ENCODE peak calls at places on chromosomes 6 and 20, in six cellular contexts. X is adrenal gland, J is left ventricle myocardium inferior, Q is pancreas, A is ascending aorta, V is GM23338. S is an unnamed sample. For H3K27me3, the result is how much of the 10 kb centered on the place peaks cover.

GRCh38 chr6:119842191-119842590 is 492.6 kb upstream of the MAN1A1 start:
- DNase-seq in V (no peak), A (no peak), J (no peak), X (no peak), Q (no peak), S (no peak)

GRCh38 chr6:157224178-157224956 is 99.0 kb downstream of the TMEM242 start:
- DNase-seq in J (no peak), V (no peak), X (no peak), Q (no peak), A (no peak), S (no peak)

GRCh38 chr6:28269492-28269891 is 2.5 kb downstream of the ZSCAN26 start:
- DNase-seq in A (no peak), Q (no peak), V (no peak), X (no peak), J (no peak), S (no peak)

GRCh38 chr6:42962096-42962495 is 1.5 kb downstream of the GNMT start:
- DNase-seq in X (no peak), A (no peak), Q (no peak), J (no peak), V (no peak), S (no peak)

GRCh38 chr6:133392015-133392414 is 150.9 kb downstream of the EYA4 start:
- DNase-seq in V (peak), Q (no peak), A (no peak), J (no peak), X (no peak), S (no peak)

GRCh38 chr6:141229296-141229695 is 903.4 kb upstream of the GJE1 start:
- DNase-seq in X (no peak), Q (no peak), J (no peak), V (no peak), A (no peak), S (no peak)

GRCh38 chr6:36280983-36281382 is 11.1 kb downstream of the PNPLA1 start:
- DNase-seq in J (no peak), V (no peak), X (no peak), Q (no peak), A (no peak), S (no peak)

GRCh38 chr20:48236485-48237055 is 451.3 kb upstream of the SULF2 start:
- DNase-seq in A (no peak), X (no peak), Q (no peak), J (no peak), V (no peak), S (no peak)

GRCh38 chr20:53164072-53164471 is 191.9 kb downstream of the TSHZ2 start:
- DNase-seq in J (no peak), Q (no peak), A (no peak), X (no peak), V (no peak), S (no peak)

GRCh38 chr20:23550227-23550626 is 18.1 kb downstream of the CST9L start:
- DNase-seq in J (no peak), V (no peak), Q (no peak), A (no peak), X (no peak), S (no peak)

GRCh38 chr6:158630944-158631616 is 13.5 kb downstream of the DYNLT1 start:
- DNase-seq in X (no peak), J (peak), A (no peak), Q (no peak), V (no peak), S (no peak)

GRCh38 chr20:4431446-4431845 is 290.3 kb upstream of the PRND start:
- DNase-seq in A (no peak), J (no peak), Q (no peak), V (no peak), X (no peak), S (no peak)

GRCh38 chr6:106883808-106884262 is 90.7 kb downstream of the CD24 start:
- DNase-seq in A (no peak), Q (no peak), X (no peak), V (peak), J (no peak), S (no peak)

GRCh38 chr6:467671-468082 is 76.1 kb downstream of the IRF4 start:
- DNase-seq in Q (no peak), J (no peak), V (no peak), A (no peak), X (no peak), S (no peak)

GRCh38 chr6:132726608-132726975 is 12.7 kb upstream of the VNN1 start:
- DNase-seq in Q (no peak), X (no peak), V (no peak), J (no peak), A (no peak), S (no peak)

GRCh38 chr6:89794324-89794723 is 25.3 kb downstream of the MDN1 start:
- DNase-seq in Q (no peak), V (no peak), J (no peak), A (no peak), X (no peak), S (no peak)

GRCh38 chr6:2245954-2246863 is 804 bp upstream of the GMDS start:
- DNase-seq in Q (peak), X (peak), J (peak), V (peak), A (peak), S (peak)

GRCh38 chr6:110826236-110827129 is 11.2 kb upstream of the CDK19 start:
- DNase-seq in X (no peak), A (no peak), V (peak), J (no peak), Q (no peak), S (peak)

GRCh38 chr6:27617046-27617687 is 144.3 kb upstream of the ZNF184 start:
- DNase-seq in A (no peak), X (no peak), Q (no peak), J (no peak), V (peak), S (no peak)

GRCh38 chr6:55643868-55644267 is 64.9 kb upstream of the HMGCLL1 start:
- DNase-seq in V (no peak), X (no peak), J (no peak), A (no peak), Q (no peak), S (no peak)

GRCh38 chr20:5471368-5471767 is 154.6 kb upstream of the PROKR2 start:
- DNase-seq in J (no peak), X (no peak), V (no peak), Q (no peak), A (no peak), S (no peak)

GRCh38 chr20:63052571-63053429 is 46.0 kb upstream of the BHLHE23 start:
- DNase-seq in Q (no peak), A (no peak), X (no peak), J (peak), V (no peak), S (no peak)

GRCh38 chr6:39964094-39964493 is 29.8 kb upstream of the MOCS1 start:
- DNase-seq in X (no peak), V (peak), Q (no peak), A (no peak), J (no peak), S (no peak)

GRCh38 chr6:24313477-24314141 is 44.2 kb downstream of the DCDC2 start:
- DNase-seq in V (peak), Q (peak), X (no peak), A (no peak), J (no peak), S (no peak)

GRCh38 chr20:38145094-38146075 is 19.7 kb downstream of the TGM2 start:
- DNase-seq in X (no peak), J (no peak), V (no peak), A (no peak), Q (no peak), S (no peak)

DNA sequence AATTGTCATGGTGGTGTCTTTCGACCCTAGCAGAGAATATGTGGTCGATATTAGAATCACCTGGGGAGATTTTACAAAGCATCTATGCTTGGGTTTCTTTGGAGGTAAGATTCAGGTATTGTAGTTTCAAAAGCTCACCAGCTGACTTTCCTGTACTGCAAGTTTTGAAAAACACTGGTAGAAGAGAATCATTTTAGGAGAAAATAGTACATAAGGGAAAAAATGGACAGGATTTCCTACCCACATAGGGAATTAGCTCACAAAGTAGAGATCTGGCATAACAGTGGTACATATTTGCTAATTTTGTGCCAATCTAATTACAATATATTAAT is 27.4 kb upstream of the ABT1 start:
- DNase-seq in A (no peak), X (no peak), Q (no peak), V (no peak), J (no peak), S (no peak)
- H3K27ac ChIP-seq in A (peak), X (no peak), Q (no peak), V (no peak), J (no peak), S (no peak)

DNA sequence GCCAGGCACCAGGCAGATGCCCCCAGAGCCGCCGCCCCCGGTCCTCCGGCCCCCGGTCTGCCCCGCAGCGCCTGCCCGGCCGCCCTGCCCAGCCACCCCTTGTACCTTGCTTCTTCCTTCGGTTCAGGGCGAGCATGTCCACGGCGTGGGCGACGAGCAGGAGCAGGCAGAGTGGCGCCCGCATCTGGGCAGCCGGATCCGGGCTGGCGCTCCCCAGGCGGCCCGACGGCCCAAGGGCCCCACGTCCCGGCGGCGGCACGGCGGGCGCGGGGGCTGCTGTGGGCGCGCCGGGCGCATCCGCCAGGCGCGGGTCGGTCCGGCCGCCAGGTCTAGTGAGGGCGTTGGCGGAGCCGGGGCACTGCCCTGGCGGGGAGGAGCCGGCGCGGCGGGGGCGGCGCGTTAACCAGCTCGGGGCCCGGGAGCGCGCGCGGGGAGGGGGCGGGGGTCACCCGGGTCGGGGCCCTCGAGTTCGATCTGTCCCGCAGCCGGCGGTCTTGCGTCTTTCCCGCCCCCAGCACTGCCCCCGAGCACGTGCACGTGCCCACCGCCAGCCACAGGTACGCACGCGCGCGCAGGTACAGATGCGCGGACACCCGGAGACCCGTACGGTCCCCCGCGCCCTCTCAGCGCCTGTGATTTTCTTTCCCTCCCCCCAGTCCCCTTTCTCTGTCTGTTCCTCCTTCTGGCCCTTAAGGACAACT is at the start of gene RSPO4:
- DNase-seq in X (no peak), Q (no peak), V (peak), J (no peak), A (no peak), S (no peak)
- H3K27me3 ChIP-seq in X (under half), Q (under half), V (under half), J (half or more), A (under half), S (under half)

GRCh38 chr6:170271771-170272314 is 19.0 kb downstream of the DLL1 start:
- DNase-seq in X (peak), Q (peak), A (no peak), V (no peak), J (no peak), S (no peak)
- H3K27ac ChIP-seq in X (no peak), Q (peak), A (no peak), V (no peak), J (no peak), S (no peak)

DNA sequence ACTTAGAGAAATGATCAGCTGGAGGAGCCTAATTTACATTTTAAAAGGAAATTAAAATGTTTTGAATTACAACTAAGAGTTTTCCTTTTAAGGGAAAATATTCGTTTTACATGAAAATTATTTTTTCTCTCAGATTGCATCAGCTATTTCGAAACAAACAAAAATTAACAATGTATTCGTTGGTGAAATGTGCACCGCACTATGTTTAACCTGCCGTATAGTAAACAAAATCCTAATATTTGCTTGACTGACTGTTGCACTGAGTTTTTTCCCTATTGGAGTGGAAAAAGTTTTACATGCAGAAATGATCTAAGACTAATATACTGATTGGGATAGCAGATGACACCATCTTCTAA is 5.7 kb downstream of the PDE10A start:
- DNase-seq in Q (no peak), X (no peak), A (no peak), J (no peak), V (no peak), S (no peak)
- H3K27me3 ChIP-seq in Q (under half), X (under half), A (under half), J (under half), V (half or more), S (under half)

GRCh38 chr6:16409531-16410441 is 171.4 kb downstream of the GMPR start:
- DNase-seq in V (peak), Q (no peak), J (peak), A (no peak), X (peak), S (peak)

GRCh38 chr6:16408766-16409165 is 170.4 kb downstream of the GMPR start:
- DNase-seq in A (no peak), V (no peak), J (no peak), Q (no peak), X (no peak), S (no peak)

GRCh38 chr6:16414205-16414604 is 175.8 kb downstream of the GMPR start:
- DNase-seq in Q (no peak), X (no peak), J (no peak), V (no peak), A (no peak), S (no peak)

GRCh38 chr6:16415677-16416076 is 177.3 kb downstream of the GMPR start:
- DNase-seq in A (no peak), J (no peak), Q (no peak), X (no peak), V (no peak), S (no peak)

GRCh38 chr6:16413399-16413798 is 175.0 kb downstream of the GMPR start:
- DNase-seq in Q (no peak), A (no peak), J (no peak), V (no peak), X (no peak), S (no peak)
- H3K27ac ChIP-seq in Q (no peak), A (no peak), J (no peak), V (no peak), X (no peak), S (no peak)

GRCh38 chr20:25087186-25087929 is 5.4 kb upstream of the VSX1 start:
- DNase-seq in A (no peak), Q (no peak), X (no peak), J (no peak), V (no peak), S (no peak)

GRCh38 chr20:25089096-25089495 is 7.2 kb upstream of the VSX1 start:
- DNase-seq in J (no peak), A (no peak), Q (no peak), V (no peak), X (no peak), S (no peak)

GRCh38 chr20:25085756-25086495 is 4.0 kb upstream of the VSX1 start:
- DNase-seq in A (no peak), J (no peak), Q (no peak), X (no peak), V (no peak), S (peak)

GRCh38 chr20:25089662-25090061 is 7.7 kb upstream of the VSX1 start:
- DNase-seq in J (no peak), Q (no peak), X (no peak), V (no peak), A (no peak), S (no peak)

GRCh38 chr20:25088267-25088666 is 6.3 kb upstream of the VSX1 start:
- DNase-seq in A (no peak), J (no peak), X (no peak), Q (no peak), V (no peak), S (no peak)
- H3K27me3 ChIP-seq in A (under half), J (half or more), X (under half), Q (under half), V (under half), S (under half)